ENCODE peak calls at places on chromosomes 3 and 15, in five cellular contexts. One of them, this sample, is unnamed.

GRCh38 chr15:42804739-42805138 is 67.8 kb upstream of the CDAN1 start:
- DNase-seq in frontal cortex: no peak
- DNase-seq in HEK293T: no peak
- DNase-seq in myocyte: peak
- DNase-seq in H9: no peak
- DNase-seq in this sample: no peak

GRCh38 chr15:63072023-63072650 is 29.6 kb downstream of the TPM1 start:
- DNase-seq in myocyte: no peak
- DNase-seq in frontal cortex: no peak
- DNase-seq in HEK293T: no peak
- DNase-seq in H9: no peak
- DNase-seq in this sample: no peak

GRCh38 chr3:41200669-41201021 is 1.3 kb downstream of the CTNNB1 start:
- DNase-seq in myocyte: peak
- DNase-seq in HEK293T: no peak
- DNase-seq in H9: no peak
- DNase-seq in frontal cortex: peak
- DNase-seq in this sample: no peak

GRCh38 chr3:169299129-169299528 is 364.4 kb downstream of the MECOM start:
- DNase-seq in H9: no peak
- DNase-seq in myocyte: no peak
- DNase-seq in HEK293T: no peak
- DNase-seq in frontal cortex: no peak
- DNase-seq in this sample: no peak

GRCh38 chr3:186254676-186255665 is 107.1 kb downstream of the DGKG start:
- DNase-seq in frontal cortex: no peak
- DNase-seq in HEK293T: no peak
- DNase-seq in H9: no peak
- DNase-seq in myocyte: no peak
- DNase-seq in this sample: no peak

GRCh38 chr3:186109897-186110803 is 1.3 kb upstream of the ETV5 start:
- DNase-seq in H9: peak
- DNase-seq in frontal cortex: no peak
- DNase-seq in myocyte: peak
- DNase-seq in HEK293T: no peak
- DNase-seq in this sample: no peak

GRCh38 chr3:53719796-53720195 is 126.4 kb downstream of the CHDH start:
- DNase-seq in HEK293T: no peak
- DNase-seq in H9: no peak
- DNase-seq in myocyte: no peak
- DNase-seq in frontal cortex: no peak
- DNase-seq in this sample: no peak

GRCh38 chr3:142180761-142181362 is 31.5 kb upstream of the TFDP2 start:
- DNase-seq in myocyte: peak
- DNase-seq in H9: peak
- DNase-seq in HEK293T: peak
- DNase-seq in frontal cortex: no peak
- DNase-seq in this sample: no peak

GRCh38 chr3:169604568-169604967 is 58.9 kb downstream of the MECOM start:
- DNase-seq in HEK293T: no peak
- DNase-seq in myocyte: peak
- DNase-seq in frontal cortex: no peak
- DNase-seq in H9: peak
- DNase-seq in this sample: no peak

GRCh38 chr15:64099379-64099778 is 3.6 kb downstream of the SNX1 start:
- DNase-seq in myocyte: no peak
- DNase-seq in frontal cortex: no peak
- DNase-seq in H9: no peak
- DNase-seq in HEK293T: no peak
- DNase-seq in this sample: no peak

GRCh38 chr3:97815149-97815917 is 6.5 kb upstream of the CRYBG3 start:
- DNase-seq in HEK293T: no peak
- DNase-seq in frontal cortex: no peak
- DNase-seq in H9: no peak
- DNase-seq in myocyte: no peak
- DNase-seq in this sample: peak

GRCh38 chr15:62135532-62136134 is 29.5 kb downstream of the C2CD4B start:
- DNase-seq in frontal cortex: no peak
- DNase-seq in HEK293T: no peak
- DNase-seq in H9: no peak
- DNase-seq in myocyte: no peak
- DNase-seq in this sample: no peak

GRCh38 chr3:186821429-186822367 is 15.4 kb upstream of the RFC4 start:
- DNase-seq in H9: no peak
- DNase-seq in myocyte: peak
- DNase-seq in HEK293T: no peak
- DNase-seq in frontal cortex: no peak
- DNase-seq in this sample: no peak

GRCh38 chr15:36130641-36131310 is 448.6 kb upstream of the CDIN1 start:
- DNase-seq in frontal cortex: no peak
- DNase-seq in HEK293T: no peak
- DNase-seq in H9: no peak
- DNase-seq in myocyte: no peak
- DNase-seq in this sample: no peak

GRCh38 chr15:69451951-69452701 is 492 bp upstream of the RPLP1 start:
- DNase-seq in H9: no peak
- DNase-seq in myocyte: no peak
- DNase-seq in frontal cortex: no peak
- DNase-seq in HEK293T: peak
- DNase-seq in this sample: no peak

GRCh38 chr3:107662109-107662477 is 139.3 kb downstream of the BBX start:
- DNase-seq in HEK293T: no peak
- DNase-seq in H9: no peak
- DNase-seq in myocyte: peak
- DNase-seq in frontal cortex: no peak
- DNase-seq in this sample: no peak

GRCh38 chr3:172982731-172983364 is 158.2 kb downstream of the SPATA16 start:
- DNase-seq in frontal cortex: peak
- DNase-seq in myocyte: no peak
- DNase-seq in H9: no peak
- DNase-seq in HEK293T: peak
- DNase-seq in this sample: no peak

GRCh38 chr15:74130089-74130848 is at the start of gene ISLR2:
- DNase-seq in H9: no peak
- DNase-seq in HEK293T: no peak
- DNase-seq in myocyte: no peak
- DNase-seq in frontal cortex: no peak
- DNase-seq in this sample: no peak

GRCh38 chr3:194259982-194260856 is 90.9 kb downstream of the CPN2 start:
- DNase-seq in H9: no peak
- DNase-seq in HEK293T: no peak
- DNase-seq in frontal cortex: no peak
- DNase-seq in myocyte: no peak
- DNase-seq in this sample: no peak

GRCh38 chr3:48013288-48013980 is 2.8 kb downstream of the MAP4 start:
- DNase-seq in H9: no peak
- DNase-seq in HEK293T: no peak
- DNase-seq in frontal cortex: no peak
- DNase-seq in myocyte: peak
- DNase-seq in this sample: no peak

GRCh38 chr15:50740955-50741354 is 24.6 kb downstream of the SPPL2A start:
- DNase-seq in frontal cortex: no peak
- DNase-seq in HEK293T: no peak
- DNase-seq in H9: no peak
- DNase-seq in myocyte: no peak
- DNase-seq in this sample: no peak

GRCh38 chr3:124351430-124352142 is 359.7 kb upstream of the ROPN1 start:
- DNase-seq in myocyte: peak
- DNase-seq in H9: peak
- DNase-seq in frontal cortex: peak
- DNase-seq in HEK293T: peak
- DNase-seq in this sample: no peak

GRCh38 chr3:106215047-106215446 is 346.2 kb upstream of the CBLB start:
- DNase-seq in myocyte: peak
- DNase-seq in HEK293T: no peak
- DNase-seq in frontal cortex: no peak
- DNase-seq in H9: no peak
- DNase-seq in this sample: no peak

GRCh38 chr3:124273651-124274050 is 281.7 kb upstream of the ROPN1 start:
- DNase-seq in H9: no peak
- DNase-seq in myocyte: no peak
- DNase-seq in HEK293T: no peak
- DNase-seq in frontal cortex: no peak
- DNase-seq in this sample: no peak

This sample was measured in activated effector memory CD4-positive, alpha-beta T cell treated with Interleukin-2 at 50 U/mL for 16 hours.